ENCODE peak calls at places on chromosomes 1 and 21, in nine cellular contexts. I is stomach, G is suprapubic skin, D is SK-N-SH, N is HepG2, X is transverse colon, T is K562, Z is upper lobe of left lung, W is sigmoid colon. C is an unnamed sample.

GRCh38 chr1:229378586-229379442 is 36.0 kb upstream of the CCSAP start:
- DNase-seq in D (no peak), T (peak), W (no peak), G (no peak), I (no peak), Z (no peak), X (no peak), N (no peak), C (no peak)

GRCh38 chr1:239826209-239826608 is 265.5 kb upstream of the FMN2 start:
- DNase-seq in T (no peak), G (no peak), W (no peak), Z (no peak), N (no peak), I (no peak), D (no peak), X (no peak), C (no peak)

GRCh38 chr1:2380816-2381591 is 10.3 kb downstream of the MORN1 start:
- DNase-seq in W (peak), D (no peak), Z (peak), X (peak), G (no peak), I (no peak), T (no peak), N (no peak), C (no peak)

GRCh38 chr1:37267111-37267835 is 207.1 kb upstream of the ZC3H12A start:
- DNase-seq in I (no peak), W (no peak), G (no peak), D (peak), N (no peak), Z (no peak), X (no peak), T (no peak), C (no peak)

GRCh38 chr1:159014851-159015250 is 5.1 kb downstream of the IFI16 start:
- DNase-seq in W (no peak), T (no peak), N (no peak), D (no peak), X (no peak), I (no peak), Z (no peak), G (no peak), C (no peak)

GRCh38 chr1:204280562-204280961 is 66.8 kb upstream of the GOLT1A start:
- DNase-seq in Z (no peak), T (no peak), D (peak), X (no peak), W (no peak), N (no peak), I (no peak), G (no peak), C (no peak)

GRCh38 chr1:207750901-207751300 is 953 bp upstream of the CD46 start:
- DNase-seq in X (no peak), W (no peak), G (no peak), T (peak), I (no peak), N (no peak), D (no peak), Z (no peak), C (no peak)

GRCh38 chr1:93964777-93965200 is 55.6 kb upstream of the GCLM start:
- DNase-seq in I (no peak), G (no peak), N (peak), W (no peak), D (no peak), X (no peak), Z (no peak), T (peak), C (no peak)

GRCh38 chr1:94579876-94580294 is 38.3 kb upstream of the F3 start:
- DNase-seq in D (no peak), I (no peak), W (no peak), G (no peak), X (no peak), T (peak), N (peak), Z (no peak), C (peak)

GRCh38 chr1:28775121-28775942 is 36.6 kb upstream of the OPRD1 start:
- DNase-seq in I (peak), T (no peak), N (no peak), X (peak), G (peak), W (peak), Z (peak), D (no peak), C (no peak)

GRCh38 chr1:16026723-16027484 is 5.1 kb downstream of the CLCNKA start:
- DNase-seq in X (peak), N (no peak), D (peak), W (no peak), G (no peak), T (peak), Z (peak), I (peak), C (no peak)

GRCh38 chr1:39398278-39399010 is 93.0 kb upstream of the BMP8A start:
- DNase-seq in T (peak), N (peak), D (peak), Z (no peak), G (no peak), X (peak), I (peak), W (peak), C (no peak)

GRCh38 chr1:117809764-117810163 is 119.7 kb downstream of the GDAP2 start:
- DNase-seq in N (no peak), T (no peak), G (no peak), X (no peak), Z (no peak), I (no peak), D (no peak), W (no peak), C (no peak)

GRCh38 chr1:229879746-229880145 is 187.3 kb upstream of the GALNT2 start:
- DNase-seq in G (no peak), N (no peak), T (no peak), D (no peak), I (no peak), Z (no peak), X (no peak), W (no peak), C (peak)

GRCh38 chr21:16605588-16605987 is 875.8 kb downstream of the USP25 start:
- DNase-seq in W (no peak), D (peak), Z (no peak), G (no peak), X (no peak), I (no peak), T (no peak), N (no peak), C (no peak)

GRCh38 chr1:153534933-153535663 is 693 bp downstream of the S100A6 start:
- DNase-seq in Z (no peak), T (no peak), I (peak), G (no peak), N (no peak), D (no peak), X (peak), W (peak), C (no peak)

GRCh38 chr21:24829397-24829796 is 777.9 kb downstream of the MRPL39 start:
- DNase-seq in N (no peak), I (no peak), D (peak), T (no peak), W (no peak), G (no peak), Z (no peak), X (no peak), C (no peak)

GRCh38 chr1:88001460-88001859 is 672.8 kb downstream of the LMO4 start:
- DNase-seq in I (no peak), D (no peak), N (peak), W (no peak), G (no peak), Z (no peak), X (no peak), T (no peak), C (no peak)

GRCh38 chr1:200896571-200897187 is 2.0 kb downstream of the INAVA start:
- DNase-seq in I (peak), Z (peak), N (peak), D (no peak), G (no peak), X (peak), W (no peak), T (no peak), C (no peak)

GRCh38 chr1:30722175-30722537 is 1.2 kb downstream of the MATN1 start:
- DNase-seq in N (no peak), I (peak), G (no peak), D (no peak), X (no peak), T (no peak), W (no peak), Z (no peak), C (no peak)

GRCh38 chr1:61190476-61191067 is 108.2 kb downstream of the NFIA start:
- DNase-seq in W (no peak), Z (no peak), T (no peak), D (no peak), N (no peak), I (no peak), G (no peak), X (no peak), C (no peak)

GRCh38 chr1:30598571-30599114 is 124.7 kb downstream of the MATN1 start:
- DNase-seq in N (no peak), D (no peak), T (no peak), Z (no peak), W (no peak), X (no peak), I (no peak), G (no peak), C (no peak)

GRCh38 chr1:214500349-214501055 is 50.9 kb downstream of the PTPN14 start:
- DNase-seq in I (no peak), Z (no peak), X (no peak), W (no peak), N (no peak), T (no peak), D (no peak), G (no peak), C (no peak)

GRCh38 chr1:168454211-168454815 is 89.5 kb downstream of the XCL2 start:
- DNase-seq in G (no peak), W (no peak), X (no peak), I (no peak), N (no peak), T (no peak), D (no peak), Z (no peak), C (peak)

GRCh38 chr1:9906466-9906865 is 3.6 kb downstream of the CTNNBIP1 start:
- DNase-seq in D (no peak), Z (no peak), X (no peak), G (no peak), T (no peak), W (no peak), N (no peak), I (no peak), C (no peak)

GRCh38 chr1:76764638-76765572 is 102.4 kb upstream of the ST6GALNAC5 start:
- DNase-seq in I (no peak), N (no peak), D (peak), W (no peak), Z (peak), X (no peak), T (no peak), G (no peak), C (no peak)

GRCh38 chr1:56064705-56065104 is 514.7 kb downstream of the PLPP3 start:
- DNase-seq in N (no peak), Z (no peak), T (no peak), W (no peak), G (no peak), D (no peak), I (no peak), X (no peak), C (no peak)

GRCh38 chr1:37814257-37814656 is 6.2 kb upstream of the YRDC start:
- DNase-seq in T (no peak), I (no peak), N (no peak), Z (no peak), G (no peak), X (no peak), D (no peak), W (no peak), C (no peak)

GRCh38 chr1:9260086-9260766 is 25.7 kb downstream of the H6PD start:
- DNase-seq in T (no peak), Z (no peak), I (no peak), D (no peak), N (no peak), G (no peak), X (no peak), W (no peak), C (no peak)

GRCh38 chr1:34370748-34371147 is 194.0 kb downstream of the C1orf94 start:
- DNase-seq in N (no peak), T (no peak), G (no peak), Z (no peak), W (no peak), X (no peak), D (no peak), I (no peak), C (peak)

GRCh38 chr1:202811296-202812175 is 782 bp downstream of the PCAT6 start:
- DNase-seq in D (peak), I (no peak), T (peak), Z (peak), G (no peak), W (peak), N (peak), X (peak), C (no peak)

GRCh38 chr1:202953412-202953811 is 4.7 kb downstream of the ADIPOR1 start:
- DNase-seq in N (no peak), W (no peak), G (no peak), T (no peak), D (no peak), I (no peak), Z (no peak), X (no peak), C (no peak)

GRCh38 chr1:27878038-27878437 is 5.7 kb downstream of the THEMIS2 start:
- DNase-seq in X (no peak), I (no peak), W (peak), N (no peak), D (no peak), T (no peak), G (no peak), Z (no peak), C (no peak)

GRCh38 chr1:9473032-9473792 is 66.1 kb upstream of the SLC25A33 start:
- DNase-seq in W (peak), Z (peak), X (peak), T (peak), G (peak), N (no peak), D (peak), I (peak), C (no peak)

GRCh38 chr1:162502077-162502476 is 4.5 kb downstream of the UHMK1 start:
- DNase-seq in I (no peak), G (no peak), N (no peak), T (no peak), D (no peak), W (no peak), Z (no peak), X (no peak), C (no peak)

GRCh38 chr1:222815367-222815765 is 527 bp downstream of the DISP1 start:
- DNase-seq in D (peak), I (no peak), G (no peak), Z (no peak), W (peak), N (no peak), T (peak), X (peak), C (no peak)

GRCh38 chr1:37186246-37186756 is 152.0 kb upstream of the GRIK3 start:
- DNase-seq in Z (no peak), D (peak), T (no peak), G (no peak), I (no peak), W (no peak), N (no peak), X (no peak), C (no peak)

GRCh38 chr1:214708321-214708960 is 105.4 kb downstream of the CENPF start:
- DNase-seq in X (no peak), I (no peak), T (no peak), W (no peak), Z (no peak), G (no peak), N (no peak), D (no peak), C (no peak)

GRCh38 chr21:36948686-36949085 is 17.8 kb downstream of the HLCS start:
- DNase-seq in X (no peak), I (no peak), W (no peak), T (no peak), N (no peak), D (no peak), G (no peak), Z (no peak), C (no peak)

GRCh38 chr1:156499703-156500577 is 635 bp downstream of the MEF2D start:
- DNase-seq in N (no peak), X (peak), D (peak), G (no peak), Z (peak), I (no peak), W (peak), T (peak), C (no peak)

GRCh38 chr1:156497743-156498446 is 2.7 kb downstream of the MEF2D start:
- DNase-seq in T (peak), Z (no peak), X (peak), G (no peak), W (peak), D (no peak), I (no peak), N (no peak), C (no peak)

GRCh38 chr1:156500578-156500846 is at the start of gene MEF2D:
- DNase-seq in W (no peak), G (no peak), I (no peak), Z (no peak), X (no peak), D (no peak), T (peak), N (no peak), C (no peak)

GRCh38 chr1:156498447-156499193 is 2.0 kb downstream of the MEF2D start:
- DNase-seq in N (no peak), Z (no peak), I (peak), X (peak), D (no peak), T (peak), W (peak), G (no peak), C (no peak)

GRCh38 chr1:156499194-156499702 is 1.3 kb downstream of the MEF2D start:
- DNase-seq in D (no peak), G (no peak), X (peak), N (no peak), Z (no peak), T (peak), I (peak), W (peak), C (no peak)
- TF ChIP-seq EP300 in D (no peak), G (no peak), X (no peak), N (no peak), Z (no peak), T (no peak), I (no peak), W (no peak), C (no peak)

DNA sequence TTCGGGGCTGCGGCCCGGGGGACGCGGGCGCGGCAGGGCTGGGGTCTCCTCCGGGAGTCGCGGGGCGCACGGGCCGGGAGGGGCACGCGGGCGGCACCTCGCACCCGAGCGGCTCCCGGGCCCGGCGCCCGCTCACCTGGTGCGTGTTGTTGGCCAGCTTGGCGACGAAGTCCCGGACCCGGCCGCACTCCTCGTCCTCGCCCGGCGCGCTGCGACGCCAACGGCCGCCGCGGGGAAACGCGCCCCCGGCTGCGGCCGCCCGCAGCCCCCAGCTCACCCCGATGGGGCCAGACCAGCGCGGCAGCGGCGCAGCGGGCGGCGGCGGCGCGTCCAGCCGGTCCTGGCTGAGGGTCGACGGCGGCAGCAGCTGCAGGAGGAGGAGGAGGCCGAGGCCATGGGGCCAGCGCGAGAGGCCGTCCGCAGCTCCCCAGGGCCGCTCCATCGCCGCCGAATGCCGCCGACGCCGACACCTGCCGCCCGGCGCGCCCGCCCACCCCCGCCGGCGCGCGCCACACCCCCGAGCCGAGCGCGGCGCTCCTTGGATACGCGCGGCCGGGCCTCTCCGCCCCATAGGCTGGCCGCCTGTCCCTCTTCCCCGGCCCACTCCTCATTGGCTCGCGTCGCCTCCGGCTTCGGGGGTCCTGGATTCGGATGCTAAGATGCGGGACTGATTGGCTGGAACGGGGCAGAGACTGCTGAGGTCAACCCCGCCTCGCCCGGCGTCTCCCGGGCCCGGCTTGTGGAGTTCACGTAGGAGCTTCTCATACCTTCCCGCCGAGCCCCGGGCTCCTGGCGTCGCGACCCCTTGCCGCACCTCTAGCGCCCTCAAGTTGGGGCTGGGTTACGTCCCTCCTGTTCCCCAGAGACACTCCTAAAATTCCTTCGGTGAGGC is at the start of gene SORT1:
- DNase-seq in Z (peak), I (peak), W (peak), N (peak), T (peak), G (peak), X (peak), D (peak), C (peak)
- TF ChIP-seq POLR2AphosphoS5 in Z (no peak), I (peak), W (no peak), N (peak), T (no peak), G (no peak), X (peak), D (peak), C (peak)

DNA sequence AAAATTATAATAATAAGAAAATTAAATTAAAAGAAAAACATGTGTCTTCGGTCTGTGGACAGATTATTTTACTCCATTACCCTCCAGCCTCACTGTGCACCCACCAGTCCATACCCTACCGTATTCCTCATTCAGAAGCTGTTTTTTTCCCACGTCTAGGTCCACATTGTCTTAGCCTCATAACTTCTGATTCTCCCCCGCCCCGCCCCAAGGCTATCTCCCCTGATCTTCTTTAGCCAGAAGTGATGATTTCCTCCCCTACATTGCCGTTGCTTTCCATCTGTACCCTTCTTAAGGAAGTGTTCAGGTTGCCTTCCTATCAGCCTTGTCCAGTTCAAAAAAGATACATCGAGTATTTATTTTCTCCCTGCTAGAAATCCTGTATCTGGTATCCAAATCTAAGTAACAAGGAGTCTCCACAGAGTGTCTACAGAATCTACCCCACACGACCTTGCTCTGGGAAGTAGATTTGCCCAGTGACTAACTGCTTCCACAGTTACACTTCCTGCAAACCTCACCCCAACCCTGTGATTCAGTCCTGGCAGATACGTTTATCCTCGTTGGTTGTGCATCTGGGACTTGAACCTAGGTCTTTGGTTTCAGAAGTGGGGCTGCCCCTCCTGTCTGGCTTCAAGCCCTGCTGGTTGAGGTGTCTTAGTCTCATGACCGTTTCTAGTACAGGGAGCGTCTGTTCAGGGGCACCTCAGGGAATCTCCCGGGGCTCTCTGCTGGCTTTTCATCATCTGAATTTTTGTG is 470.2 kb downstream of the CAMTA1 start:
- DNase-seq in T (no peak), D (no peak), X (no peak), W (no peak), I (no peak), G (peak), N (no peak), Z (no peak), C (peak)
- TF ChIP-seq EP300 in T (no peak), D (no peak), X (no peak), W (no peak), I (no peak), G (no peak), N (no peak), Z (no peak), C (no peak)

GRCh38 chr21:38343691-38344090 is 86.9 kb downstream of the KCNJ15 start:
- DNase-seq in G (no peak), Z (no peak), X (no peak), T (no peak), N (no peak), I (peak), W (no peak), D (no peak), C (no peak)
- TF ChIP-seq POLR2AphosphoS5 in G (no peak), Z (peak), X (no peak), T (no peak), N (no peak), I (peak), W (no peak), D (no peak), C (no peak)

GRCh38 chr1:20380616-20381035 is 90.0 kb downstream of the VWA5B1 start:
- DNase-seq in X (no peak), G (no peak), D (no peak), I (no peak), N (no peak), W (peak), T (no peak), Z (no peak), C (no peak)
- TF ChIP-seq EP300 in X (no peak), G (no peak), D (no peak), I (no peak), N (no peak), W (no peak), T (no peak), Z (no peak), C (no peak)

C was measured in esophagus muscularis mucosa.